ENCODE peak calls at places on chromosomes 2 and 18, in ten cellular contexts. L is H9; M is adrenal gland; W is pulmonary artery endothelial cell; N is pons; A is GM13977; E is GM03348; B is GM04504; H is substantia nigra; Q is naive thymus-derived CD4-positive, alpha-beta T cell. S is an unnamed sample.

GRCh38 chr2:215826838-215827441 is 186.4 kb downstream of the MREG start:
- DNase-seq in N (no peak), B (no peak), H (no peak), L (no peak), Q (no peak), M (no peak), W (no peak), A (no peak), E (no peak), S (no peak)

GRCh38 chr2:27763907-27764267 is 7.6 kb upstream of the MRPL33 start:
- DNase-seq in A (no peak), Q (no peak), W (no peak), E (no peak), L (no peak), N (no peak), M (no peak), H (no peak), B (no peak), S (no peak)

GRCh38 chr18:37422116-37422515 is 143.5 kb downstream of the CELF4 start:
- DNase-seq in W (no peak), B (no peak), H (no peak), L (no peak), A (no peak), N (peak), Q (no peak), E (no peak), M (no peak), S (no peak)

GRCh38 chr18:7117390-7118355 is at the start of gene LAMA1:
- DNase-seq in E (peak), N (no peak), B (no peak), L (peak), Q (no peak), H (no peak), M (no peak), A (no peak), W (no peak), S (no peak)

GRCh38 chr18:21826196-21826595 is 85.6 kb downstream of the MIB1 start:
- DNase-seq in Q (no peak), W (peak), L (no peak), N (no peak), E (no peak), M (no peak), B (peak), A (no peak), H (no peak), S (no peak)

GRCh38 chr2:145906356-145906755 is 1386.4 kb upstream of the ZEB2 start:
- DNase-seq in E (no peak), W (no peak), B (no peak), A (no peak), L (peak), N (no peak), Q (no peak), H (no peak), M (no peak), S (no peak)

GRCh38 chr2:7427293-7428060 is 510.3 kb downstream of the RNF144A start:
- DNase-seq in H (no peak), E (peak), N (peak), Q (peak), W (no peak), B (peak), A (peak), M (peak), L (peak), S (no peak)

GRCh38 chr2:173903611-173904394 is 61.4 kb downstream of the SP3 start:
- DNase-seq in B (no peak), A (no peak), Q (no peak), M (no peak), N (no peak), L (no peak), E (no peak), W (no peak), H (no peak), S (no peak)

GRCh38 chr2:202815548-202816420 is 55.8 kb downstream of the ICA1L start:
- DNase-seq in L (no peak), M (peak), W (no peak), H (no peak), N (no peak), E (peak), Q (no peak), A (no peak), B (no peak), S (no peak)

GRCh38 chr2:172931923-172932520 is 143.6 kb upstream of the MAP3K20 start:
- DNase-seq in E (peak), M (peak), A (peak), H (peak), B (peak), W (peak), Q (peak), L (no peak), N (peak), S (peak)

GRCh38 chr18:24118750-24119577 is 19.9 kb upstream of the CABYR start:
- DNase-seq in W (peak), B (no peak), Q (peak), E (peak), H (peak), N (peak), A (peak), L (peak), M (peak), S (peak)

GRCh38 chr2:85255813-85256581 is 71.8 kb downstream of the TGOLN2 start:
- DNase-seq in B (no peak), E (peak), L (peak), W (no peak), H (no peak), Q (no peak), N (no peak), M (no peak), A (no peak), S (no peak)

GRCh38 chr2:10141736-10142639 is 19.4 kb downstream of the RRM2 start:
- DNase-seq in H (no peak), M (peak), E (peak), A (no peak), N (no peak), L (peak), Q (no peak), B (no peak), W (no peak), S (no peak)

GRCh38 chr2:96977631-96978195 is 8.7 kb downstream of the FAM178B start:
- DNase-seq in Q (peak), H (no peak), M (no peak), B (no peak), E (no peak), A (no peak), L (no peak), W (no peak), N (peak), S (no peak)

GRCh38 chr2:161946489-161947107 is 127.4 kb downstream of the DPP4 start:
- DNase-seq in L (no peak), B (peak), M (no peak), W (no peak), A (no peak), H (no peak), N (peak), Q (no peak), E (peak), S (no peak)

S was measured in activated T-helper 1 cell treated with Interleukin-2 at 50 U/mL for 16 hours.